ENCODE peak calls at places on chromosomes 3 and 15, in four cellular contexts. C is A549; S is CD8-positive, alpha-beta memory T cell; G is hepatocyte. B is an unnamed sample.

GRCh38 chr15:89400121-89400996 is 65.7 kb upstream of the POLG start:
- DNase-seq in S (no peak), G (no peak), C (peak; percentile 30), B (no peak)

GRCh38 chr15:92455271-92455670 is 61.6 kb downstream of the ST8SIA2 start:
- DNase-seq in S (no peak), C (no peak), G (no peak), B (no peak)

GRCh38 chr15:58261368-58261767 is 123.2 kb downstream of the AQP9 start:
- DNase-seq in C (no peak), G (no peak), S (no peak), B (peak; percentile 66)

GRCh38 chr3:242986-243706 is 46.6 kb downstream of the CHL1 start:
- DNase-seq in G (no peak), C (no peak), S (no peak), B (no peak)

GRCh38 chr3:107699682-107700081 is 176.9 kb downstream of the BBX start:
- DNase-seq in G (no peak), S (no peak), C (no peak), B (no peak)

GRCh38 chr3:100825574-100825973 is 116.3 kb downstream of the TFG start:
- DNase-seq in G (no peak), C (no peak), S (no peak), B (no peak)

GRCh38 chr3:52507359-52507758 is 12.2 kb downstream of the STAB1 start:
- DNase-seq in G (peak; percentile 77), C (peak; percentile 41), S (no peak), B (no peak)

GRCh38 chr3:69463546-69463945 is 77.7 kb upstream of the FRMD4B start:
- DNase-seq in C (no peak), G (no peak), S (no peak), B (no peak)

GRCh38 chr3:188243124-188243795 is 89.3 kb downstream of the LPP start:
- DNase-seq in S (no peak), G (no peak), C (no peak), B (no peak)

GRCh38 chr3:53082736-53083135 is 36.9 kb upstream of the SFMBT1 start:
- DNase-seq in S (no peak), G (no peak), C (no peak), B (no peak)

GRCh38 chr3:138608322-138609214 is at the start of gene FAIM:
- DNase-seq in G (peak; percentile 81), S (peak; percentile 81), C (peak; percentile 78), B (peak; percentile 87)
- H3K4me3 ChIP-seq in G (peak within 1 kb of the TSS; percentile 65), S (peak within 1 kb of the TSS; percentile 63), C (peak within 1 kb of the TSS; percentile 60), B (peak within 1 kb of the TSS; percentile 85)

DNA sequence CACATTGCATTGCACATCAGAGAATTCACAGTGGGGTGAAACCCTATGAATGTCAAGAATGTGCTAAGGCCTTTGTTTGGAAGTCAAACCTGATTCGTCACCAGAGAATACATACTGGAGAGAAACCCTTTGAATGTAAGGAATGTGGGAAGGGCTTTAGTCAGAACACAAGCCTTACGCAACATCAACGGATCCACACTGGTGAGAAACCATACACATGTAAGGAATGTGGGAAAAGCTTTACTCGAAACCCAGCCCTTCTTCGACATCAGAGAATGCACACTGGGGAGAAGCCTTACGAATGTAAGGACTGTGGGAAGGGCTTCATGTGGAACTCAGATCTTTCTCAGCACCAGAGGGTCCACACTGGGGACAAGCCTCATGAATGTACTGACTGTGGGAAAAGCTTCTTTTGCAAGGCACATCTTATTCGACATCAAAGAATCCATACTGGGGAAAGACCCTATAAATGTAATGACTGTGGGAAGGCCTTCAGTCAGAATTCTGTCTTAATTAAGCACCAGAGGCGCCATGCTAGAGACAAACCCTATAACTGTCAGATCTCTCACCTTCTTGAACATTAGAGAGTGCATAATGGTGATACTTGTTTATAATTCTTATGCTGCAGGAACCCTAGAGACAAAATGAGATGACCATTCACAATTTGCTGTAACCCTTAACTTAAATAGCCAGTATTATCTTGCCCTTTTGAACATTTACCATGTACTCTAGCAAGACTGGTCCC is 9.0 kb downstream of the ZNF662 start:
- DNase-seq in C (peak; percentile 5), G (no peak), S (no peak), B (no peak)
- H3K9me3 ChIP-seq in C (peaks cover 35% of the 10 kb centered on the region), G (peaks cover 3% of the 10 kb centered on the region), S (peaks cover 21% of the 10 kb centered on the region), B (peaks cover 72% of the 10 kb centered on the region)

GRCh38 chr3:136350132-136350531 is 100.0 kb downstream of the PCCB start:
- DNase-seq in G (peak; percentile 39), C (peak; percentile 33), S (no peak), B (no peak)
- H3K4me1 ChIP-seq in G (peaks cover 3% of the 10 kb centered on the region), C (peaks cover 13% of the 10 kb centered on the region), S (no peaks in the 10 kb centered on the region), B (peaks cover 5% of the 10 kb centered on the region)

GRCh38 chr3:126472277-126473006 is 3.2 kb downstream of the ZXDC start:
- DNase-seq in G (peak; percentile 86), S (no peak), C (peak; percentile 73), B (peak; percentile 92)
- H3K4me3 ChIP-seq in G (peak overlapping the region; percentile 6), S (peak overlapping the region; percentile 12), C (peak overlapping the region; percentile 17), B (peak overlapping the region; percentile 87)

DNA sequence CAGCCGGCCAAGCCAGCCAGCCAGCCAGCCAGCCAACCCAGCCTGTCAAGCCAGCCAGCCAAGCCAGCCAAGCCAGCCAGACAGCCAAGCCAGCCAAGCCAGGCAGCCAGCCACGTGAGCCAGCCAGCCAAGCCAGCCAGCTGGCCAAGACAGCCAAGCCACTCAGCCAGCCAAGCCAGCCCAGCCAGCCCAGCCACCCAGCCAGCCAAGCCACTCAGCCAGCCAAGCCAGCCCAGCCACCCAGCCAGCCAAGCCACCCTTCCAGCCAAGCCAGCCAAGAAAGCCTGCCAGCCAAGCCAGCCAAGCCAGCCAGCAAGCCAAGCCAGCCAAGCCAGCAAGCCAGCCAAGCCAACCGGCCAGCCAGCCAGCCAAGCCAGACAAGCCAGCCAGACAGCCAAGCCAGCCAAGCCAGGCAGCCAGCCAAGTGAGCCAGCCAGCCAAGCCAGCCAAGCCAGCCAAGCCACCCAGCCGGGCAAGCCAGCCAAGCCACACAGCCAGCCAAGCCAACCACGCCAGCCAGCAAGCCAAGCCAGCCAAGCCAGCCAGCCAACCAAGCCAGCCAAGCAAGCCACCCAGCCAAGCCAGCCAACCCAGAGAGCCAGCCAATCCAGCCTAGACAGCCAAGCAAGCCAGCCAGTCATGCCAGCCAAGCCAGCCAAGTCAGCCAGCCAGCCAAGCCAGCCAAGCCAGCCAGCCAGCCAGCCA is 199.5 kb downstream of the GOLGA6L6 start:
- DNase-seq in C (peak; percentile 25), S (peak; percentile 66), G (peak; percentile 91), B (peak; percentile 90)
- H3K9me3 ChIP-seq in C (peaks cover 64% of the 10 kb centered on the region), S (no peaks in the 10 kb centered on the region), G (peaks cover 64% of the 10 kb centered on the region), B (peaks cover 3% of the 10 kb centered on the region)